ENCODE peak calls at places on chromosomes 4 and X, in nine cellular contexts. H, W, R, C, O, L, X, B and Y are unnamed samples.

GRCh38 chr4:185374573-185374972 is 21.2 kb downstream of the LRP2BP start:
- DNase-seq in H (no peak), W (no peak), R (no peak), C (no peak), O (no peak), L (no peak), X (no peak), B (no peak), Y (no peak)

GRCh38 chrX:116290359-116290758 is 119.8 kb downstream of the AGTR2 start:
- DNase-seq in H (no peak), W (no peak), R (no peak), C (no peak), O (no peak), L (no peak), X (peak), B (no peak), Y (no peak)

GRCh38 chr4:73045894-73046293 is 23.6 kb downstream of the COX18 start:
- DNase-seq in H (no peak), W (no peak), R (no peak), C (no peak), O (no peak), L (no peak), X (no peak), B (no peak), Y (no peak)

GRCh38 chr4:8552581-8553205 is 27.5 kb upstream of the GPR78 start:
- DNase-seq in H (no peak), W (no peak), R (no peak), C (no peak), O (no peak), L (no peak), X (no peak), B (no peak), Y (no peak)

GRCh38 chr4:140691369-140691768 is 64.8 kb downstream of the TBC1D9 start:
- DNase-seq in H (no peak), W (no peak), R (no peak), C (no peak), O (peak), L (peak), X (peak), B (no peak), Y (no peak)

GRCh38 chrX:154775611-154776349 is 13.1 kb downstream of the DKC1 start:
- DNase-seq in H (no peak), W (no peak), R (no peak), C (no peak), O (no peak), L (peak), X (peak), B (no peak), Y (no peak)

GRCh38 chr4:122458625-122459024 is 2.1 kb upstream of the IL2 start:
- DNase-seq in H (peak), W (no peak), R (peak), C (no peak), O (peak), L (peak), X (peak), B (peak), Y (no peak)

GRCh38 chr4:53987761-53988171 is 76.6 kb downstream of the CHIC2 start:
- DNase-seq in H (no peak), W (no peak), R (no peak), C (no peak), O (peak), L (peak), X (peak), B (no peak), Y (no peak)

GRCh38 chrX:56986138-56986537 is 9.2 kb downstream of the SPIN3 start:
- DNase-seq in H (no peak), W (no peak), R (no peak), C (no peak), O (no peak), L (no peak), X (peak), B (no peak), Y (no peak)

GRCh38 chrX:154298312-154298711 is 2.7 kb downstream of the TKTL1 start:
- DNase-seq in H (no peak), W (no peak), R (no peak), C (no peak), O (no peak), L (no peak), X (peak), B (no peak), Y (no peak)

GRCh38 chr4:132824721-132825120 is 324.4 kb upstream of the PCDH10 start:
- DNase-seq in H (no peak), W (no peak), R (no peak), C (no peak), O (no peak), L (no peak), X (no peak), B (no peak), Y (no peak)

GRCh38 chr4:74284074-74284473 is 24.2 kb upstream of the EPGN start:
- DNase-seq in H (no peak), W (no peak), R (no peak), C (no peak), O (peak), L (peak), X (peak), B (no peak), Y (no peak)

GRCh38 chr4:4284827-4285618 is 4.9 kb downstream of the LYAR start:
- DNase-seq in H (no peak), W (no peak), R (no peak), C (no peak), O (peak), L (peak), X (peak), B (no peak), Y (peak)

GRCh38 chr4:73698217-73698616 is 42.2 kb upstream of the CXCL8 start:
- DNase-seq in H (no peak), W (no peak), R (no peak), C (no peak), O (peak), L (peak), X (peak), B (no peak), Y (peak)